ENCODE peak calls at places on chromosome 5, in seven cellular contexts. One of them, this sample, is unnamed.
A peak's percentile ranks its signal among the peaks of the same experiment; 100 is the strongest.

GRCh38 chr5:176648467-176649194 is 1.3 kb downstream of the TSPAN17 start:
- DNase-seq in lower lobe of right lung: no peak
- DNase-seq in AG04449: no peak
- DNase-seq in PC-3: no peak
- DNase-seq in progenitor cell of endocrine pancreas: no peak
- DNase-seq in GM10248: no peak
- DNase-seq in AG09309: no peak
- DNase-seq in this sample: no peak

GRCh38 chr5:107285772-107286171 is 385.0 kb downstream of the EFNA5 start:
- DNase-seq in AG04449: no peak
- DNase-seq in lower lobe of right lung: no peak
- DNase-seq in PC-3: peak; percentile 35
- DNase-seq in AG09309: no peak
- DNase-seq in progenitor cell of endocrine pancreas: no peak
- DNase-seq in GM10248: no peak
- DNase-seq in this sample: no peak

GRCh38 chr5:115343855-115344254 is 47.4 kb upstream of the CCDC112 start:
- DNase-seq in progenitor cell of endocrine pancreas: no peak
- DNase-seq in lower lobe of right lung: no peak
- DNase-seq in PC-3: peak; percentile 57
- DNase-seq in GM10248: no peak
- DNase-seq in AG09309: peak; percentile 37
- DNase-seq in AG04449: peak; percentile 16
- DNase-seq in this sample: peak; percentile 30

GRCh38 chr5:57243286-57244137 is 69.7 kb downstream of the GPBP1 start:
- DNase-seq in PC-3: no peak
- DNase-seq in GM10248: peak; percentile 38
- DNase-seq in lower lobe of right lung: no peak
- DNase-seq in AG09309: no peak
- DNase-seq in AG04449: no peak
- DNase-seq in progenitor cell of endocrine pancreas: no peak
- DNase-seq in this sample: no peak

GRCh38 chr5:135973323-135974018 is 18.7 kb upstream of the LECT2 start:
- DNase-seq in AG04449: no peak
- DNase-seq in PC-3: no peak
- DNase-seq in lower lobe of right lung: no peak
- DNase-seq in GM10248: no peak
- DNase-seq in progenitor cell of endocrine pancreas: no peak
- DNase-seq in AG09309: peak; percentile 94
- DNase-seq in this sample: peak; percentile 94

GRCh38 chr5:127096328-127096993 is 23.2 kb upstream of the C5orf63 start:
- DNase-seq in progenitor cell of endocrine pancreas: no peak
- DNase-seq in GM10248: no peak
- DNase-seq in lower lobe of right lung: no peak
- DNase-seq in AG04449: no peak
- DNase-seq in PC-3: no peak
- DNase-seq in AG09309: no peak
- DNase-seq in this sample: no peak

GRCh38 chr5:157563373-157564148 is 12.0 kb downstream of the ADAM19 start:
- DNase-seq in AG09309: peak; percentile 85
- DNase-seq in progenitor cell of endocrine pancreas: no peak
- DNase-seq in PC-3: peak; percentile 77
- DNase-seq in AG04449: peak; percentile 83
- DNase-seq in GM10248: no peak
- DNase-seq in lower lobe of right lung: no peak
- DNase-seq in this sample: peak; percentile 83

GRCh38 chr5:17004441-17005086 is 68.5 kb upstream of the MYO10 start:
- DNase-seq in progenitor cell of endocrine pancreas: no peak
- DNase-seq in AG09309: no peak
- DNase-seq in lower lobe of right lung: no peak
- DNase-seq in PC-3: no peak
- DNase-seq in GM10248: no peak
- DNase-seq in AG04449: no peak
- DNase-seq in this sample: no peak

GRCh38 chr5:153938131-153938842 is 100.4 kb downstream of the FAM114A2 start:
- DNase-seq in lower lobe of right lung: no peak
- DNase-seq in GM10248: no peak
- DNase-seq in PC-3: no peak
- DNase-seq in AG04449: peak; percentile 21
- DNase-seq in AG09309: peak; percentile 20
- DNase-seq in progenitor cell of endocrine pancreas: no peak
- DNase-seq in this sample: no peak

GRCh38 chr5:1685076-1685475 is 114.6 kb downstream of the MRPL36 start:
- DNase-seq in progenitor cell of endocrine pancreas: no peak
- DNase-seq in AG09309: no peak
- DNase-seq in AG04449: no peak
- DNase-seq in PC-3: no peak
- DNase-seq in GM10248: no peak
- DNase-seq in lower lobe of right lung: no peak
- DNase-seq in this sample: no peak

GRCh38 chr5:43603535-43604363 is 769 bp downstream of the NNT start:
- DNase-seq in progenitor cell of endocrine pancreas: peak; percentile 10
- DNase-seq in lower lobe of right lung: peak; percentile 80
- DNase-seq in GM10248: peak; percentile 46
- DNase-seq in AG09309: no peak
- DNase-seq in PC-3: no peak
- DNase-seq in AG04449: no peak
- DNase-seq in this sample: no peak

DNA sequence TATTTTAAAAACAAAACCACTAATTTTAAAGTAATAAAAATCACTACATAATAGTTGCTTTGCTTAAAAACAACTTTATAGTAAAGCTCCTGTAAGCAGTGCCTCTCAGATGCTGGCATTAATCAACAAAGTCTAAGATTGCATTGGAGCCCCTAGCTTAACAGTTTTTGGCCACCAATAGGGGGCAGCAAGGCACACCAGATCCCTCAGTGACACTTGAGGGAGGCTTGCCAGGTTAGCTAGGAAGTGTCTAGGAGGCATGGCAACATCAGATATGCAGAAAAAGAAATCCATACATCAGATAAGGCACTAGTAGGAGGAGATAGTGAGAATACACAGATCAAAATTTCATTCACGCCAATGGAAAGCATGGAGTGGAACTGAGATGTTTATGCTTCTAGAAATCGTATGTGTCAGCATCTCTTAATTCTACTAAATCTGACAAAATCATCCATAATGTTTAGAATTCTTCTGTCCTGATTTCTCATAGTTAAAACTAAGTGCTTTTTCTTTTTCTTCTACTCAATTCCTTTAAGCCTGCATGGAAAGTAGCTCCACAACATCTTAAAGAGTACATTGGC is 73.6 kb upstream of the PAM start:
- DNase-seq in AG04449: no peak
- DNase-seq in PC-3: peak; percentile 93
- DNase-seq in progenitor cell of endocrine pancreas: peak; percentile 22
- DNase-seq in lower lobe of right lung: peak; percentile 54
- DNase-seq in GM10248: peak; percentile 52
- DNase-seq in AG09309: no peak
- DNase-seq in this sample: no peak
- TF ChIP-seq CTCF in AG04449: peak; percentile 84
- TF ChIP-seq CTCF in PC-3: peak; percentile 99
- TF ChIP-seq CTCF in progenitor cell of endocrine pancreas: peak; percentile 90
- TF ChIP-seq CTCF in lower lobe of right lung: peak; percentile 84
- TF ChIP-seq CTCF in GM10248: peak; percentile 85
- TF ChIP-seq CTCF in AG09309: peak; percentile 83
- TF ChIP-seq CTCF in this sample: peak; percentile 85

DNA sequence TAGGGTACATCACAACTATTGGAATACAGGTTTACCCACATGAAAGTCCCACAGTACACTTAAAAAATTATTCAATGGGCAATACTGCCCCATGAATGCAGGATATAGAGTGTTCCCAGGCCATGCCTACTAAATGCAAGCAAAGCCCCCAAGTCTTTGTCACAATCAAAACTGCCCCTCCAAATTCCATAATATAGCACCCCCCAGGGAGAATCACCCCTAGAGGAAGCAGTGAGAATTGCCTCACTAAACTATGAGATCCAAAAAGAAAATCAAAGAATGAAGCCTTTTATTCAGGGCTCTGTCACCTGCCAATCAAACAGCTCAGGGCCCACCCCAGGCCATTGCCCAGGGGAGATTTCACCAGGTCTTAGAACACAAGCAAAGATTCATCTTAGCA is 90.8 kb downstream of the ATPSCKMT start:
- DNase-seq in PC-3: no peak
- DNase-seq in AG09309: no peak
- DNase-seq in AG04449: no peak
- DNase-seq in GM10248: no peak
- DNase-seq in lower lobe of right lung: no peak
- DNase-seq in progenitor cell of endocrine pancreas: no peak
- DNase-seq in this sample: no peak
- TF ChIP-seq CTCF in PC-3: peak; percentile 33
- TF ChIP-seq CTCF in AG09309: no peak
- TF ChIP-seq CTCF in AG04449: no peak
- TF ChIP-seq CTCF in GM10248: no peak
- TF ChIP-seq CTCF in lower lobe of right lung: no peak
- TF ChIP-seq CTCF in progenitor cell of endocrine pancreas: no peak
- TF ChIP-seq CTCF in this sample: no peak

GRCh38 chr5:122897283-122897602 is 51.8 kb downstream of the SNX24 start:
- DNase-seq in AG04449: no peak
- DNase-seq in progenitor cell of endocrine pancreas: no peak
- DNase-seq in PC-3: no peak
- DNase-seq in lower lobe of right lung: no peak
- DNase-seq in GM10248: no peak
- DNase-seq in AG09309: no peak
- DNase-seq in this sample: no peak

GRCh38 chr5:122902263-122902662 is 56.9 kb downstream of the SNX24 start:
- DNase-seq in progenitor cell of endocrine pancreas: no peak
- DNase-seq in GM10248: no peak
- DNase-seq in AG04449: no peak
- DNase-seq in AG09309: no peak
- DNase-seq in PC-3: no peak
- DNase-seq in lower lobe of right lung: no peak
- DNase-seq in this sample: no peak

GRCh38 chr5:122895141-122895540 is 49.7 kb downstream of the SNX24 start:
- DNase-seq in GM10248: no peak
- DNase-seq in lower lobe of right lung: no peak
- DNase-seq in AG04449: no peak
- DNase-seq in AG09309: no peak
- DNase-seq in progenitor cell of endocrine pancreas: no peak
- DNase-seq in PC-3: no peak
- DNase-seq in this sample: no peak

GRCh38 chr5:122901346-122901745 is 55.9 kb downstream of the SNX24 start:
- DNase-seq in progenitor cell of endocrine pancreas: no peak
- DNase-seq in AG04449: no peak
- DNase-seq in AG09309: no peak
- DNase-seq in GM10248: no peak
- DNase-seq in lower lobe of right lung: no peak
- DNase-seq in PC-3: no peak
- DNase-seq in this sample: no peak

GRCh38 chr5:122896598-122897282 is 51.3 kb downstream of the SNX24 start:
- DNase-seq in PC-3: peak; percentile 34
- DNase-seq in AG09309: no peak
- DNase-seq in progenitor cell of endocrine pancreas: no peak
- DNase-seq in GM10248: no peak
- DNase-seq in lower lobe of right lung: no peak
- DNase-seq in AG04449: no peak
- DNase-seq in this sample: no peak
- TF ChIP-seq CTCF in PC-3: peak; percentile 56
- TF ChIP-seq CTCF in AG09309: peak; percentile 57
- TF ChIP-seq CTCF in progenitor cell of endocrine pancreas: peak; percentile 59
- TF ChIP-seq CTCF in GM10248: peak; percentile 35
- TF ChIP-seq CTCF in lower lobe of right lung: peak; percentile 57
- TF ChIP-seq CTCF in AG04449: peak; percentile 49
- TF ChIP-seq CTCF in this sample: peak; percentile 56

GRCh38 chr5:144386315-144386714 is 215.6 kb downstream of the KCTD16 start:
- DNase-seq in GM10248: no peak
- DNase-seq in AG04449: no peak
- DNase-seq in AG09309: no peak
- DNase-seq in lower lobe of right lung: no peak
- DNase-seq in PC-3: no peak
- DNase-seq in progenitor cell of endocrine pancreas: no peak
- DNase-seq in this sample: no peak
- TF ChIP-seq CTCF in GM10248: no peak
- TF ChIP-seq CTCF in AG04449: no peak
- TF ChIP-seq CTCF in AG09309: no peak
- TF ChIP-seq CTCF in lower lobe of right lung: no peak
- TF ChIP-seq CTCF in PC-3: no peak
- TF ChIP-seq CTCF in progenitor cell of endocrine pancreas: no peak
- TF ChIP-seq CTCF in this sample: no peak

DNA sequence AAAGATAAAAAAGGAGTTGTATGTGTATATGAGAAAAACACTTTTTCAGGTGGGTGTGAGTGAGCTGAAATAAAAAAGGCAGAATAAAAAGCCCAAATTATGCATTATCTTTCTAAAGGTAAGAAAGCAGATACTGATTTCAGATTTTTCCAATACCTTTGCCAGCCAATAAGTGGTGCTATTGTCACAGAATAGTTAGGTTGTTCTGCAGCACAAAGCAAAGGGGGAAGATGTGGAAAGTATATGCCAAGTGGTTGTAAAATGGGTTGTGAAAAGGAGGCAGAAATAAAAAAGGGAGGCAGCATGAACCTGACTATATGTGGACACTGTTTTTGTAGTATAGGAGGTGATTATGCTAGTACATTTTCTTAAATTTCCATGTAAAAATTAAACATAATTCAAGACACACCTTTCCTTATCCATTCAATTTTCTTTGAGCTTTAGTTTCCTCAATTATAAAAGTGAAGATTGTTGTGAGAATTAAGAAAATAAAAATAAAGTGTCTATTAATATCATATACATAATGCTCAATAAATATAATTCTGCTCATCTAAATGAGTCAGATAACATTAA is 106.7 kb downstream of the SMIM15 start:
- DNase-seq in progenitor cell of endocrine pancreas: no peak
- DNase-seq in GM10248: peak; percentile 23
- DNase-seq in PC-3: peak; percentile 53
- DNase-seq in AG04449: no peak
- DNase-seq in AG09309: no peak
- DNase-seq in lower lobe of right lung: no peak
- DNase-seq in this sample: peak; percentile 5
- TF ChIP-seq CTCF in progenitor cell of endocrine pancreas: peak; percentile 82
- TF ChIP-seq CTCF in GM10248: peak; percentile 59
- TF ChIP-seq CTCF in PC-3: peak; percentile 73
- TF ChIP-seq CTCF in AG04449: peak; percentile 60
- TF ChIP-seq CTCF in AG09309: peak; percentile 55
- TF ChIP-seq CTCF in lower lobe of right lung: peak; percentile 65
- TF ChIP-seq CTCF in this sample: peak; percentile 65

GRCh38 chr5:129135633-129136032 is 41.1 kb downstream of the ISOC1 start:
- DNase-seq in AG04449: no peak
- DNase-seq in GM10248: no peak
- DNase-seq in progenitor cell of endocrine pancreas: no peak
- DNase-seq in PC-3: peak; percentile 41
- DNase-seq in AG09309: no peak
- DNase-seq in lower lobe of right lung: no peak
- DNase-seq in this sample: no peak
- TF ChIP-seq CTCF in AG04449: no peak
- TF ChIP-seq CTCF in GM10248: peak; percentile 28
- TF ChIP-seq CTCF in progenitor cell of endocrine pancreas: no peak
- TF ChIP-seq CTCF in PC-3: peak; percentile 44
- TF ChIP-seq CTCF in AG09309: no peak
- TF ChIP-seq CTCF in lower lobe of right lung: no peak
- TF ChIP-seq CTCF in this sample: no peak

DNA sequence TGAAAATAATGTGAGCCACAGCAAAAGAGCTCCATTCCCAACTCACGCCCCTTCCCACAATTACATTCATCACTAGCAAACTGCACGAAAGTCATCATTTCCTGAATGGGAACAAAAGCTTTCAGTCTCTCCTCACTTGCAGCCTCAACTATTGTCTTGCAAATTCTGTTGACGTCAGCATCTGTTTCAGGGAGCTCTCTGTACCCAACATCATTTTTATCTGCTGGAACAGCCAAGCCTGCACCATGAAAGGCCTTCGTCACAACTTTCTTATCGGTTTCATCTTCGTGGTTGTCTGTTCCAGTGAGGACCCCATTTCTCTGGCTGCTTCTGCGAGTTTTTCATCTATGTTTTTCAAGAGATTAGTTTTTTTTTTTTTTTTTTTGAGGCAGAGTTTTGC is 14.3 kb upstream of the RNF130 start:
- DNase-seq in AG04449: no peak
- DNase-seq in PC-3: no peak
- DNase-seq in AG09309: no peak
- DNase-seq in lower lobe of right lung: no peak
- DNase-seq in progenitor cell of endocrine pancreas: no peak
- DNase-seq in GM10248: no peak
- DNase-seq in this sample: no peak
- TF ChIP-seq CTCF in AG04449: no peak
- TF ChIP-seq CTCF in PC-3: no peak
- TF ChIP-seq CTCF in AG09309: no peak
- TF ChIP-seq CTCF in lower lobe of right lung: no peak
- TF ChIP-seq CTCF in progenitor cell of endocrine pancreas: no peak
- TF ChIP-seq CTCF in GM10248: no peak
- TF ChIP-seq CTCF in this sample: no peak

This sample was measured in AG09319.